ENCODE peak calls at places on chromosomes 3 and 15, in nine cellular contexts. F is AG10803, C is HFFc6, K is tibial artery, G is foreskin fibroblast, V is right lobe of liver, L is heart right ventricle, X is testis, B is transverse colon. S is an unnamed sample.

GRCh38 chr3:39150803-39151631 is 2.4 kb downstream of the CSRNP1 start:
- DNase-seq in K (peak), L (peak), X (peak), C (peak), V (peak), B (peak), G (peak), F (peak), S (peak)

GRCh38 chr15:78130466-78131294 is 565 bp downstream of the CIB2 start:
- DNase-seq in B (peak), F (no peak), G (no peak), L (no peak), V (no peak), X (peak), K (no peak), C (no peak), S (no peak)

GRCh38 chr3:49873623-49874022 is 3.9 kb upstream of the CAMKV start:
- DNase-seq in V (peak), L (no peak), F (no peak), K (no peak), C (no peak), G (no peak), X (no peak), B (peak), S (peak)

GRCh38 chr3:45607790-45608189 is 13.2 kb downstream of the LIMD1 start:
- DNase-seq in V (no peak), C (peak), X (no peak), L (no peak), B (no peak), K (no peak), F (peak), G (peak), S (no peak)

GRCh38 chr3:45666729-45667440 is 22.3 kb upstream of the SACM1L start:
- DNase-seq in G (peak), K (peak), L (peak), X (peak), V (no peak), B (no peak), C (peak), F (peak), S (no peak)

GRCh38 chr3:150238043-150238802 is 169.9 kb upstream of the TSC22D2 start:
- DNase-seq in X (no peak), B (no peak), L (no peak), G (no peak), K (no peak), V (no peak), F (no peak), C (no peak), S (no peak)

GRCh38 chr3:151445283-151446001 is 15.4 kb downstream of the IGSF10 start:
- DNase-seq in V (no peak), X (no peak), L (no peak), K (peak), F (peak), C (peak), B (no peak), G (peak), S (no peak)

GRCh38 chr15:70875001-70875782 is 17.0 kb downstream of the THAP10 start:
- DNase-seq in F (peak), C (peak), X (no peak), V (no peak), B (no peak), G (no peak), K (no peak), L (no peak), S (no peak)

GRCh38 chr15:52805351-52806283 is 15.5 kb upstream of the ONECUT1 start:
- DNase-seq in L (no peak), C (no peak), X (peak), B (no peak), F (no peak), G (no peak), V (peak), K (no peak), S (no peak)

GRCh38 chr3:195441971-195442572 is 748 bp downstream of the ACAP2 start:
- DNase-seq in V (peak), G (peak), K (peak), B (peak), X (peak), F (peak), C (peak), L (peak), S (peak)

DNA sequence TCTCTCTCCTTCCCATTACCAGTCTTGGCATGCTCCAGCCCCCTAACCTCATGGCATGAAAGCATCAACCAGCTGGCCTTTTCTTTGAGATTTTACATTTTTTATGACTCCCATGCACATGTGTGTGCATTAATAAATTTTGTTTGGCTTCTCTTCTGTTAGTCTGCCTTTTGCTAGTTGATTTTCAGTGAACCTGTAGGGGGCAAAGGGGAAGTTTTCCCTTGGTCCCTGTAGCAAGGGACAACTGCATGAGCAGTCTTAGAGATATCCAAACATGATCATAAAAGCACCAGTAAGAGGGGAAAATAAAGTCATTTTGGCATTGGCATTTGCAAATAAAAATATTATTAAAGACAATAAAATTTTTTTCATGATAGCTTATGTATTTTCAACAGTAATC is 73.7 kb downstream of the OXSM start:
- DNase-seq in K (no peak), V (no peak), C (no peak), X (no peak), F (no peak), G (no peak), B (no peak), L (no peak), S (no peak)
- TF ChIP-seq CTCF in K (no peak), V (no peak), C (peak), X (no peak), F (no peak), G (peak), B (no peak), L (no peak), S (peak)

DNA sequence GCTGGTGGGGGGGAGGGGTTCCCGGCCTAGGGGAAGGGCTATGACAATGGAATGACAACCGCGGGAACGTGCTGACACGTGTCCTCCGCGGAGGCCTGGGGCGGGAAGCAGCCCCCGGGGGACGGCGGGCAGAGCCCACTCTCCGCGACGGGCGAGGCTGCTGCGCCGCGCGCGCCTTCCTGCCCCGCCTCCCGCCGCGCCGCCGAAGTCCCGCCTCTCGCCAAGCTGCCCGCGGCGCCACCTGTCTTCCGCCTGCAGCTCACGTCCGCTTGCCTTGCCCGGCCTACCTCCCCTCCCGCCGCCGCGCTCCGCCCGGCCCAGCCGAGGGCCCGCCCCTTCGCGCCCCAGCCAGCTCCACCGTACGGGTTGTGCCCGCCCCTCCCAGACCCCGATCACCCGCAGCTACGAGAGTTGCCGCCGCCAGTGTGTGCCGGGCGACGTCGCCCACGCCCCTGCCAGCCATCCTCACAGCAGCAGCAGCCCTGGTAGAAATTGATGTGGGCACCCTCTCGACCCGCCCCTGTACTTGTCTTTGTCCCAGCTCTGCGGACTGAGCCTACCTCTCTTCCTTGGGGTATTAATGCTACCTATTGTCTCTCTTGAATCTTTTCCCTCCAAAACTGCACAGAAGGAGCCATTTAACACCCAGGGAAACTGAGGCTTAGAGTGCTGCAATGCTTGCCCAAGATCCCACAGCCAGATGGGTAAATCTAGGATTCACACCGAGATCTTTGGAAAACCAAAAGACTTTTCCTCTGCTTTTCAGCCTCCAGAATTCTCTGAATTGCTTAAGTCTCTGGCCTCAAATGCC is at the start of gene PARP16:
- DNase-seq in K (peak), G (peak), V (peak), C (peak), X (peak), B (peak), L (peak), F (peak), S (peak)
- TF ChIP-seq CTCF in K (peak), G (no peak), V (peak), C (peak), X (peak), B (peak), L (peak), F (peak), S (no peak)

DNA sequence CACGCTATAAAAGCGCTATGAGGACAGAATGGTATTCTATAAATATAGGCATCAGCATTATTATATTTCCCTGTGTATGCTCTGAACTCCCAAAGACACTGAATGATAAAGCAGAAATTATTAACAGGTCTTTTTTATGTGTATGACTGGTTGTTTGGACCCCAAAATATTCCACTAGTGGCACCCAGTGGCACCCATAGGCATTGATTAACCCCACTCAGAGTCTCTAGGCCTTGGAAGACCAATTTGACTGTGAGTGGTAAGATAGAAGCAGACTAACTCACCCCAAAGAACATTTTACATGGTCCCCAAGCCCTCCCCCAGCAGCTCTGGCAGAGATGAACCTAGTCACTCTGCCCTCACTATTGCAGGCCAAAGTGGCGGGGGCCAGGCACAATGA is 45.4 kb upstream of the UBE2E1 start:
- DNase-seq in X (no peak), V (no peak), B (no peak), K (no peak), C (no peak), L (no peak), F (no peak), G (no peak), S (no peak)
- TF ChIP-seq CTCF in X (no peak), V (no peak), B (no peak), K (no peak), C (peak), L (no peak), F (no peak), G (no peak), S (no peak)

DNA sequence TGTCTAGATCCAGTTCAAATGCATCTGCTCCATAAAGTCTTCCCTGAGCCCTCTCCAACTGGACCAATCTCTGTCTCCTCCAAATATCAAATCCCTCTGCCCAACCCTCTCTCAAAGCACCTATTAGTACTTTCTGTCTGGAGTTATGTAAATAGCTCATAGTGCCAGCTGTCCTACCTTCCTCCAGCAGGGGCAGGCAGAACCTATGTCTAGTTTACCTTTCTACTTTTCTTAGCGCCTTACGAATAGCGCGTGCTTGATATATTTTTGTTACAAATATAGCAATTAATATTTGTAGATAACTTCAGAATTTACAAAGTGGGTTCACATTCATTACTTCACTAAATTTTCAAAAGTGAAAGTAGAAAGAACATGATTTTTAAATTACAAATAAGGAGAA is 14.0 kb upstream of the CCDC80 start:
- DNase-seq in G (no peak), K (no peak), V (no peak), F (no peak), B (no peak), X (no peak), C (no peak), L (no peak), S (no peak)
- TF ChIP-seq CTCF in G (no peak), K (no peak), V (no peak), F (no peak), B (no peak), X (no peak), C (peak), L (no peak), S (no peak)

GRCh38 chr15:90249123-90249863 is at the start of gene TTLL13:
- DNase-seq in G (peak), K (peak), B (peak), C (peak), F (peak), L (peak), X (peak), V (peak), S (peak)
- TF ChIP-seq CTCF in G (no peak), K (no peak), B (no peak), C (no peak), F (no peak), L (no peak), X (no peak), V (no peak), S (no peak)

GRCh38 chr15:99706557-99707303 is 26.5 kb downstream of the LYSMD4 start:
- DNase-seq in X (no peak), K (no peak), V (no peak), G (no peak), C (no peak), L (no peak), F (no peak), B (no peak), S (no peak)

GRCh38 chr15:99702895-99703602 is 30.2 kb downstream of the LYSMD4 start:
- DNase-seq in K (no peak), F (peak), C (no peak), L (no peak), G (no peak), V (no peak), X (no peak), B (no peak), S (no peak)

GRCh38 chr15:99704444-99704838 is 28.8 kb downstream of the LYSMD4 start:
- DNase-seq in G (peak), F (peak), K (no peak), C (peak), B (no peak), X (peak), L (no peak), V (no peak), S (peak)

GRCh38 chr15:99707481-99708270 is 25.6 kb downstream of the LYSMD4 start:
- DNase-seq in K (no peak), C (peak), X (no peak), G (peak), V (no peak), F (peak), L (no peak), B (no peak), S (no peak)

DNA sequence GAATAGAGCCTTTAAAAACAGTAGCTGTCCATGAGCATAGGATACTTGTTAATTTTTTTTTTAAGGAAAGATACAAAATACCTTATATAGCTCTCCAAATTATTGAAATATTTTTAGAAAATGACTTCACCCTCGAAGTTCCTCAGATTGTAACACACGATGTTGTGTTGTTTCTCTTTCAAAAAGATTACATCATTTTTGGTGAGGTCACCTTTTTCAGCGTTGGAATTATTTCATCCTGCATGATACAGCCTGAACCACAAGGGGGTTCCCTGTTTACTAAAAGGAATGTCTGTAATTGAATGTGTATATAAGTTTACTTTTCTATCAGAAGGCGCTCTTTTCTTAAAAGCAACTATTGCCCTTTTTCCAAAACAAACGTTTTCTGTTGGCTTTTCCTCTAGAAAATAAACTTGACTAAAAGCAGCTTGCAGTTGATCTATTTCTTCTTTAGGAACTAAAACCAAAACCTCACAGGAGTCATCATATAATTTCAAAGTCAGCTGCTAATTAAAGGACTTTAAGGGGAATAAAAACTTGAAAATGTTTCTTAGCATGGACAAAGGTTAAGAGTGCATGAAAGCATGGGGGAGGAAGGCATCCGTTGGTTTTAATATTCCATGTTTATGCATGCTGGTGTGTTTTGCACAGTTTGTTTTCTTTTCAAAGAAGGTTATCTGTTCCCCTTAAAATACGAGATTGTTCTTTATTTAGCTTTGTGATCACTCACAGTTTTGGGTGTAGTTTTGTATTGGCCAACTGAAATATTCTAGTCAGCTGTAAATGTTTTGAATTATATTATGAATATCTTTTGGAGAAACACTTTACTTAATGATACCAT is 29.4 kb downstream of the LYSMD4 start:
- DNase-seq in G (peak), F (peak), L (no peak), X (peak), K (no peak), V (no peak), B (no peak), C (peak), S (no peak)
- TF ChIP-seq CTCF in G (peak), F (peak), L (peak), X (peak), K (peak), V (peak), B (peak), C (peak), S (peak)

DNA sequence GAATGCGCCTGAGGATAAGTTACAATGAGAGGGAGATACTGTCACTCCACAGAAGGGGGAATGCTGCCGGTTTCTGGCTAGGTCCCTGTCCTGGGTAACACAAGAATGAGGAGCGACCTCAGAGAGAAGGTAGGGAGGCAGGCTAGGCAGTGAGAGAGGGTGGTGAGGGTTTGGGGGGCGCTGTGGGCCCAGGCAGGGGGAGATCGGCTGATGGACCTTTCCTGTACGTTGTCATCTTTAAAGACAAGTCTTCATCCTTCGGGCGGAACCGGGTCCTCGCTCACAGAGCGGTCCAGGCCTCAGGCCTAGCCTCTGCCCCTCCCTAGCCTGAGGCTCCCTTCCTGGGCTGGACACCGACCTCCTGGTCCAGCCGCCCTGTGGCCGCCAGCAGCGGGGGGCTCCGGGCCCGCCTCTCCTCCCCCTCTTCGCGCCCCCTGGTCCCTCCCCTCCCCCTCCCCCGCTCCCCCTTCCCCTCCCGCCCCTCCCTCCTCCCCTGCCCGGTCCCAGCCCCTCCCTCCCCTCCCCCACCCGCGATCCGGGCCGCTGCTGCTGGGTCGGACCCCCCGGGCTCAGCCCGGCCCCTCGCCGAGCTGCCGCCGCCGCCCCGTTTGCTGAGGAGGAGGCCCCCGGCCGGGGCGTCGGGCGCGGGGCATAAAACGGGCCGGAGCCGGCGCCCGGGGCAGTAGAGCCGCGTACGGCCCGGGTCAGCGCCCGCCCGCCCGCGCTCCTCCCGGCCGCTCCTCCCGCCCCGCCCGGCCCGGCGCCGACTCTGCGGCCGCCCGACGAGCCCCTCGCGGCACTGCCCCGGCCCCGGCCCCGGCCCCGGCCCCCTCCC is at the start of gene CHRD:
- DNase-seq in V (no peak), G (no peak), X (no peak), B (no peak), K (no peak), C (no peak), L (peak), F (no peak), S (no peak)
- TF ChIP-seq CTCF in V (no peak), G (no peak), X (no peak), B (no peak), K (no peak), C (no peak), L (no peak), F (no peak), S (no peak)

DNA sequence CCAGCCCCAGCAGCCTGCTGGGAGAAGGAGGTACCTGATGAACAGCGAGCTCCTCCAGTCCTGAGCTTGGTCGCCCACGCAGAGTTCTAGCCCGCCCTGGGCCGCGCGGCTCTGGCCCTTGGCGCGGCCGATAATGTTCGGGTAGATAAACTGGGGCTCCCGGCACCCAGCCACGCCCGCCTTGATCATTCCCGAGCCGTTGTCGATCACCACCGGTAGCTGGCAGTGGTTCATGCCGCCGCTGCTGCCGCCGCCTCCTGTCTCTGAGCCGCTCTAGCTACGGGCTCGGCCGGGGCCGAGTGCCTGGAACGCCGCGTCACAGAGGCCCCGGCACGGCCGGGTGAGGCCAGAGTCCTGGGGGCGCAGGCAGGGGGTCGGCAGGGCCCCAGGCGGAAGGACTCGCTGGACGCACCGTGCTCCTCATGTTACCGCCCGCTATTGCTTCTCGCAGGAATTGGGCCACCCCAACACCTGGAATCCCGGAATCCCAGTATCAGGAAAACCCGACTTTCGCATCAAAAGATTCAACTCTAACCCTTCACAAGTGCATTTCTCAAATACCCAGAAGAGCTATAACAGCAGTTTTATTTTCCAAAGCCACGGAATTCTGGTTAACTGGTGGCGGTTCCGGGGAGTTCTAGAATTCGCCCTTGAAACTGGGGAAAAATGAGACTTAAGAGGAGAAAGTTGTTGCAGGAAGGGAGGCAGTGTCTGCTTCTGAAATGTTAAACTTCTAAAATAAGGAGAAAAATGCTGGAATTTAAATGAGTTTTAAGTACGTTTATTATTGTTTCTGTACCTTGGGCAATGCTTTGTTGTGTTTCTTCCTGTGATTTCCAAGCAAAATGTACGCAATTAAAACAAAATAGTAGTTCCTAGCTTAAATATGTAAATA is at the start of gene ACTRT3:
- DNase-seq in X (peak), G (peak), V (peak), C (peak), K (peak), L (peak), B (peak), F (peak), S (no peak)
- TF ChIP-seq CTCF in X (no peak), G (no peak), V (no peak), C (no peak), K (no peak), L (no peak), B (no peak), F (no peak), S (no peak)

GRCh38 chr3:100891033-100891432 is 102.2 kb downstream of the ABI3BP start:
- DNase-seq in L (no peak), G (no peak), V (no peak), B (no peak), F (peak), C (peak), X (no peak), K (no peak), S (no peak)
- TF ChIP-seq CTCF in L (no peak), G (peak), V (no peak), B (no peak), F (peak), C (peak), X (no peak), K (no peak), S (no peak)